ENCODE peak calls at places on chromosomes 4 and X, in five cellular contexts. T, J, G, O and Y are unnamed samples.

GRCh38 chr4:6929735-6930464 is 20.3 kb downstream of the TBC1D14 start:
- DNase-seq in T (no peak), J (peak; percentile 56), G (no peak), O (no peak), Y (no peak)

GRCh38 chrX:81280148-81280547 is 78.2 kb downstream of the SH3BGRL start:
- DNase-seq in T (no peak), J (no peak), G (no peak), O (no peak), Y (no peak)

GRCh38 chr4:136873555-136873954 is 658.7 kb downstream of the PCDH18 start:
- DNase-seq in T (no peak), J (no peak), G (no peak), O (no peak), Y (no peak)

GRCh38 chrX:85244411-85245210 is 820 bp downstream of the ZNF711 start:
- DNase-seq in T (no peak), J (no peak), G (peak; percentile 24), O (peak; percentile 7), Y (no peak)

GRCh38 chr4:154425514-154425913 is 66.1 kb downstream of the DCHS2 start:
- DNase-seq in T (no peak), J (no peak), G (no peak), O (no peak), Y (no peak)

GRCh38 chr4:185920171-185920570 is 108.2 kb upstream of the SORBS2 start:
- DNase-seq in T (no peak), J (no peak), G (no peak), O (no peak), Y (no peak)

GRCh38 chr4:183610613-183611012 is 48.4 kb downstream of the RWDD4 start:
- DNase-seq in T (no peak), J (no peak), G (no peak), O (peak; percentile 25), Y (no peak)

GRCh38 chrX:77793950-77794349 is 7.9 kb upstream of the ATRX start:
- DNase-seq in T (no peak), J (no peak), G (no peak), O (no peak), Y (no peak)

GRCh38 chr4:124943938-124944337 is 231.4 kb upstream of the ANKRD50 start:
- DNase-seq in T (no peak), J (no peak), G (no peak), O (no peak), Y (no peak)

GRCh38 chrX:27591938-27592337 is 1.8 kb downstream of the DCAF8L2 start:
- DNase-seq in T (no peak), J (no peak), G (no peak), O (no peak), Y (no peak)

GRCh38 chr4:81715335-81715734 is 243.6 kb upstream of the RASGEF1B start:
- DNase-seq in T (no peak), J (no peak), G (no peak), O (no peak), Y (no peak)

GRCh38 chrX:39936886-39937770 is 160.6 kb downstream of the BCOR start:
- DNase-seq in T (peak; percentile 49), J (no peak), G (no peak), O (no peak), Y (no peak)

DNA sequence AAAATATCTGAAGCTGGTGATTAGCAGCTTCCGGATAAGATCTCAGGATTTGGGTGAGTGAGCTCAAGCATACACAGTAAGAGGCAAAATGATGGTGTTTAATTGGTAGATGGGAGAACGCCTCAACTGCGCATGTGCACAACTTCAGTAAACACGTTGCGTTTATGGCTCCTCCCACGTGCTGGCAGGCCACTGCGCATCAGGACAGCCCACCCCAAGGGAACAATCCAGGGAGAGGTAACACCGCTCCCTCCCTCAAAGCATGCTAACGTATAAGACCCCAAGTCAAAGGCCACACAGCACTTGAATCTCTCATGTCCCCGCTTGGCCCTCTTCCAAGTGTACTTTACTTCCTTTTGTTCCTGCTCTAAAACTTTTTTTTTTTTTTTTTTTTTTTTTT is 10.4 kb upstream of the CENPU start:
- DNase-seq in T (no peak), J (no peak), G (no peak), O (no peak), Y (no peak)
- H3K27ac ChIP-seq in T (no peak overlapping the region), J (no peak overlapping the region), G (no peak overlapping the region), O (no peak overlapping the region), Y (no peak overlapping the region)

DNA sequence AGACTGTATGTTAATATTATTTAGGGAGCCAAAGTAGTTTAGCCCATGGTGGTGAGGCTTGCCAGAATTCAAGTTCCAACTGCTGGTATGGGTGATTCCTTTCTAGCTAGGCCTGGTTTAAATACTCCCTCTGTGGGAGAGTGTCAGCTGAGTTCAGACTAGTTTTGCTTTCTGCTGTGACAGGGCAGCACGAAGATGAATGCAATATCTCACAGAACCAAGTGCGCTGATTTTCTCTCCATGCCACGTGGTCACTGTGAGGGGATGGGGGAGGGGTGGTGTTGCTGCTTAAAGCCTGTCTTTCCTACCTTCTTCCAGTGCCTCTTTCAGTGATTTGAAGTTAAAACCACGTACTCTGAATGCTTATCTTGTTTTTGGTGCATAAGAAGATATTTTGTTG is 445.7 kb upstream of the CXorf51B start:
- DNase-seq in T (no peak), J (no peak), G (no peak), O (no peak), Y (no peak)
- H3K9me3 ChIP-seq in T (no peaks in the 10 kb centered on the region), J (no peaks in the 10 kb centered on the region), G (no peaks in the 10 kb centered on the region), O (peaks cover 2% of the 10 kb centered on the region), Y (no peaks in the 10 kb centered on the region)

GRCh38 chr4:149987777-149988410 is 90.4 kb upstream of the DCLK2 start:
- DNase-seq in T (no peak), J (no peak), G (no peak), O (no peak), Y (peak; percentile 93)
- H3K27ac ChIP-seq in T (no peak overlapping the region), J (no peak overlapping the region), G (no peak overlapping the region), O (no peak overlapping the region), Y (peak overlapping the region; percentile 98)

DNA sequence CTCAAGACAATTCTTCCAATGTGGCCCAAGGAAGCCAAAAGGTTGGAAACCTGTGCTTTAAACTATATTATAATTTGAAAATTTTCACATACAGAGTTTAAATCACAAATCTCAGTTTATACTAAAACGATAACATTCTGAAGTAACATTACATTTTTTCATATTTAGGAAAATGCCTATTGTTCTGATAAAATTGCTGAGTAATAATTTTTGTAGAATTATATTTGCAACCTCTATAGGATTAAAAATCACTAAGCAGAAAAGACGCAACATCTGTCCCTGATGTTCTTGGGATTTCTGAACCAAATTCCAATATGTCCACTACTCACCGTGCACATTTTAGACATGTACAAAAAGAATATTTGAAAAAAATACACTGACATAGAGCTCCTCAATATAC is 10.5 kb downstream of the ZNF732 start:
- DNase-seq in T (no peak), J (no peak), G (no peak), O (no peak), Y (no peak)
- H3K9me3 ChIP-seq in T (no peaks in the 10 kb centered on the region), J (peaks cover 5% of the 10 kb centered on the region), G (no peaks in the 10 kb centered on the region), O (peaks cover 19% of the 10 kb centered on the region), Y (no peaks in the 10 kb centered on the region)

DNA sequence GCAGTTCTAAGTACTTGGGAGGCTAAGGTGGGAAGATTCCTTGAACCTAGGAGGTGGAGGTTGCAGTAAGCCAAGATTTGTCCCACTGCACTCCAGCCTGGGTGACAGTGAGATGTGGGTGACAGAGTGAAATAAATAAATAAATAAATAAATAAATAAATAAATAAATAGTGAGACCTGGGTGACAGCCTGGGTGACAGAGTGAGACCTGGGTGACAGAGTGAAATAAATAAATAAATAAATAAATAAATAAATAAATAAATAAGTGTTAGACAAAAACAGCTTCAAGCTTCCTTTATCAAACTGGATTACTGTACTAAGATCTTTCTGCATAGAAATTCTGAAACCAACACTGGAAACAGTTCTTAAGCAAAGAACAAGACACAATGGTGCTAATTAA is 71.8 kb upstream of the BMP2K start:
- DNase-seq in T (no peak), J (no peak), G (no peak), O (no peak), Y (no peak)
- H3K27ac ChIP-seq in T (no peak overlapping the region), J (no peak overlapping the region), G (no peak overlapping the region), O (no peak overlapping the region), Y (no peak overlapping the region)

DNA sequence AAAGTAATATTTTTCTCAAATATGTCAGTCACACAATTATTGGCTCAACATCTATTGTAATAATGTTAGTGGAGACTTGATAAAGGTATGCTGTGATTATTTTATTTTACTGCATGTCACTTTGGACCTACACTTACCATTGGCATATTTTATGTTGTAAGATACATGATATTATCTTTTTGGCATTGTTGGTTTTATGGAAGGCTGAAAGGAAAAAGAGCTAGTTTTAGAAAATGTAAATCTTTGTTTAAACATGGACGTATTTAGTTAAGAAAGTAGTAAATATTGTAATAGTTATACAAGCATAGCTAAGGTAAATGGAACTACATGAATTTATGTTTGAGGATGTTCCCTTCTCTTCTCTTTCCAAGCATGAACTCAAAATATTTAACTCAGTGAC is 1399.3 kb downstream of the STIM2 start:
- DNase-seq in T (no peak), J (no peak), G (no peak), O (no peak), Y (no peak)
- H3K9me3 ChIP-seq in T (no peaks in the 10 kb centered on the region), J (no peaks in the 10 kb centered on the region), G (no peaks in the 10 kb centered on the region), O (no peaks in the 10 kb centered on the region), Y (no peaks in the 10 kb centered on the region)

GRCh38 chr4:155800685-155801343 is 42.0 kb downstream of the GUCY1B1 start:
- DNase-seq in T (no peak), J (no peak), G (no peak), O (no peak), Y (no peak)

GRCh38 chr4:155796031-155796430 is 37.2 kb downstream of the GUCY1B1 start:
- DNase-seq in T (no peak), J (no peak), G (peak; percentile 44), O (peak; percentile 52), Y (no peak)

GRCh38 chr4:155802573-155802972 is 43.8 kb downstream of the GUCY1B1 start:
- DNase-seq in T (no peak), J (no peak), G (no peak), O (peak; percentile 58), Y (no peak)

GRCh38 chr4:155799794-155800123 is 40.9 kb downstream of the GUCY1B1 start:
- DNase-seq in T (no peak), J (no peak), G (no peak), O (no peak), Y (no peak)

GRCh38 chr4:155799106-155799793 is 40.4 kb downstream of the GUCY1B1 start:
- DNase-seq in T (no peak), J (no peak), G (no peak), O (peak; percentile 47), Y (no peak)
- H3K27ac ChIP-seq in T (no peak overlapping the region), J (peak overlapping the region; percentile 11), G (no peak overlapping the region), O (no peak overlapping the region), Y (no peak overlapping the region)

DNA sequence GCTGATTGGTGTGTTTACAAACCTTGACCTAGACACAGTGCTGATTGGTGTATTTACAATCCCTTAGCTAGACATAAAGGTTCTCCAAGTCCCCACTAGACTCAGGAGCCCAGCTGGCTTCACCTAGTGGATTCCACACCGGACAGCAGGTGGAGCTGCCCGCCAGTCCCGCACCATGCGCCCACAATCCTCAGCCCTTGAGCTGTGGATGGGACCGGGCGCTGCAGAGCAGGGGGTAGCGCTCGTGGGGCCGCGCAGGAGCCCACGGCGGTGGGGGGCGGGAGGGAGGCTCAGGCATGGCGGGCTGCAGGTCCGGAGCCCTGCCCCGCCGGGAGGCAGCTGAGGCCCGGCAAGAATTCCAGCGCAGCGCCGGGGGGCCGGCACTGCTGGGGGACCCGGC is 30.7 kb downstream of the MEPE start:
- DNase-seq in T (no peak), J (no peak), G (no peak), O (no peak), Y (no peak)
- H3K9me3 ChIP-seq in T (no peaks in the 10 kb centered on the region), J (no peaks in the 10 kb centered on the region), G (no peaks in the 10 kb centered on the region), O (no peaks in the 10 kb centered on the region), Y (no peaks in the 10 kb centered on the region)